ENCODE peak calls at places on chromosomes 11 and 22, in four cellular contexts. Y is H1, E is SK-N-SH, D is HepG2. Z is an unnamed sample.

GRCh38 chr11:1762537-1763302 is 1.0 kb downstream of the CTSD start:
- DNase-seq in E (no peak), Y (no peak), D (peak; percentile 83), Z (no peak)

GRCh38 chr22:34804588-34804987 is 261.4 kb upstream of the ISX start:
- DNase-seq in Y (no peak), D (no peak), E (no peak), Z (no peak)

GRCh38 chr11:44570411-44571155 is 5.1 kb downstream of the CD82 start:
- DNase-seq in E (peak; percentile 2), Y (no peak), D (no peak), Z (no peak)

GRCh38 chr11:119493712-119494111 is 70.7 kb upstream of the THY1 start:
- DNase-seq in D (no peak), E (no peak), Y (no peak), Z (no peak)

GRCh38 chr22:25085930-25086901 is 113.4 kb upstream of the CRYBB3 start:
- DNase-seq in Y (no peak), D (peak; percentile 91), E (no peak), Z (peak; percentile 79)

GRCh38 chr22:35552186-35552842 is 11.7 kb downstream of the RASD2 start:
- DNase-seq in Y (no peak), E (peak; percentile 87), D (peak; percentile 23), Z (no peak)

GRCh38 chr11:106276859-106277436 is 199.5 kb downstream of the AASDHPPT start:
- DNase-seq in Y (no peak), D (no peak), E (peak; percentile 4), Z (no peak)

GRCh38 chr11:128900468-128900867 is 9.3 kb downstream of the KCNJ5 start:
- DNase-seq in D (no peak), E (no peak), Y (no peak), Z (no peak)

GRCh38 chr22:31248965-31249940 is 37.2 kb downstream of the LIMK2 start:
- DNase-seq in D (no peak), E (no peak), Y (no peak), Z (no peak)

GRCh38 chr11:36417154-36417553 is 92.9 kb downstream of the TRAF6 start:
- DNase-seq in D (no peak), E (no peak), Y (no peak), Z (no peak)

GRCh38 chr11:57368106-57368826 is 12.7 kb downstream of the PRG3 start:
- DNase-seq in D (no peak), E (no peak), Y (no peak), Z (no peak)

GRCh38 chr11:75450826-75451783 is 18.1 kb upstream of the KLHL35 start:
- DNase-seq in D (no peak), E (peak; percentile 68), Y (no peak), Z (no peak)

GRCh38 chr11:72446929-72447753 is 12.8 kb upstream of the CLPB start:
- DNase-seq in Y (no peak), D (peak; percentile 62), E (peak; percentile 72), Z (no peak)

GRCh38 chr11:62553839-62554361 is 7.3 kb upstream of the AHNAK start:
- DNase-seq in E (no peak), Y (no peak), D (no peak), Z (no peak)

GRCh38 chr22:37636186-37636948 is 3.1 kb upstream of the SH3BP1 start:
- DNase-seq in Y (no peak), E (no peak), D (no peak), Z (no peak)

GRCh38 chr11:26867286-26867685 is 126.6 kb upstream of the FIBIN start:
- DNase-seq in E (no peak), D (no peak), Y (no peak), Z (no peak)

GRCh38 chr11:124884340-124884739 is 13.3 kb downstream of the ROBO4 start:
- DNase-seq in Y (no peak), D (no peak), E (no peak), Z (no peak)

GRCh38 chr11:31655483-31655882 is 145.9 kb downstream of the ELP4 start:
- DNase-seq in D (peak; percentile 82), E (no peak), Y (no peak), Z (no peak)

GRCh38 chr11:101128571-101129202 is 926 bp downstream of the PGR start:
- DNase-seq in D (no peak), E (peak; percentile 13), Y (no peak), Z (no peak)
- TF ChIP-seq TCF12 in D (no peak), E (no peak), Y (no peak), Z (no peak)

GRCh38 chr11:89491141-89491690 is at the start of gene NOX4:
- DNase-seq in Y (no peak), D (no peak), E (peak; percentile 91), Z (no peak)
- TF ChIP-seq TCF12 in Y (no peak), D (no peak), E (no peak), Z (no peak)

DNA sequence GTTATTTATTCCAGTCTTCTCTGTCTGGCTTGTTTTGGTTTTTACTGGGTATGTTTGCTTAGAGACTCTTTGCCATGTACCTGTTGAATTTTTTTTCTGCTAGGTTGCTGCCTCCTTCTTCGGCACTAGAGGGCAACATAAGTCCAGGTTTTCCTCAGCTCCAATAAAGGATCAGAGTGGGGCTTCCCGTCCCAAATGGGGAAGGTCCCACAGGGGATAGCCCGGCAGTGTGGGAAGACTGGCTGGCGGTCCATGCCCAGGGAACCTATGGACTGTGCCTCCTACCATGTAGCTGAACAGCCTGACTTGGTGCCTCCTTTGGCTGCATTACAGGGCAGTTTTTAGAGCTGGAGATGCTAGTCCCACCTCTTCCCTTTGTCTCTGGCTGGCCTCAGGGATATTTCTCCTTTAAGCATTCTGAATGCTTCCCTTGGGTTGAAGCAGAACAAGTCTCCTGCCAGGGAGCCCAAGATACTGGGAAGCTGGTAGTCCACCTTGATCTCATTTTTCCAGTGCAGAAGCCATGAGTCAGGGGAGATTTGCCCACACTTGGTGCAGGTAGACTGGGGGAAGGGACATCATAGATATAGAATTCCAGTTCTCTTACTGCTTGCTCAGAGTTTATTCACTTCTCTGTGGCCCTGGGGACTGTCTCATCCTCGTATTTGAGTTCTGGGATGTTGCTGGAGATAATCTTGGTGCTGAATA is 60.2 kb downstream of the BRD1 start:
- DNase-seq in Y (peak; percentile 38), E (peak; percentile 72), D (peak; percentile 58), Z (peak; percentile 50)
- TF ChIP-seq TCF12 in Y (no peak), E (no peak), D (no peak), Z (no peak)

GRCh38 chr11:9249252-9249651 is 15.9 kb downstream of the DENND5A start:
- DNase-seq in E (no peak), D (no peak), Y (no peak), Z (no peak)

GRCh38 chr11:9253086-9253485 is 12.1 kb downstream of the DENND5A start:
- DNase-seq in E (no peak), D (no peak), Y (no peak), Z (no peak)

GRCh38 chr11:9250139-9250582 is 15.0 kb downstream of the DENND5A start:
- DNase-seq in Y (no peak), D (no peak), E (no peak), Z (peak; percentile 77)

GRCh38 chr11:9251306-9251705 is 13.8 kb downstream of the DENND5A start:
- DNase-seq in D (no peak), E (peak; percentile 43), Y (no peak), Z (no peak)

DNA sequence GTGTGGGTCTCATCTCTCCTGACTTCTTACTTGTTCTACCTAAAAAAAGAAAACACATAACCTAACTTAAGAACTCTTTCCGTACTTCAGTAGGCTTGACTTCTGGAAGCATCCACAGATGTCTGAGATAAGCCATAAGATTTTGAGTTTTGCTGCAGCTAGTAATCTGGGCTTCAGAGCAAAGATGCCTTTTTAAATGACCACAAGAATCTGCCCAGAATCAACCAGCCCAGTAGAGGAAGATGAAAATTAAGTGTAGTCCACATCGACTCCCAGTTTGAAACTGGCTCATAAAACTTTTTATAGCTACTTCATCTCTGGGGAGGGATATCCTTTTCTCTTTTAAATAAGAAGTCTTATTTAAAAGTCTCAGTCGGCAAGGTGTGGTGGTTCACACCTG is 10.7 kb downstream of the DENND5A start:
- DNase-seq in Y (no peak), E (no peak), D (no peak), Z (no peak)
- TF ChIP-seq TCF12 in Y (no peak), E (no peak), D (no peak), Z (no peak)

DNA sequence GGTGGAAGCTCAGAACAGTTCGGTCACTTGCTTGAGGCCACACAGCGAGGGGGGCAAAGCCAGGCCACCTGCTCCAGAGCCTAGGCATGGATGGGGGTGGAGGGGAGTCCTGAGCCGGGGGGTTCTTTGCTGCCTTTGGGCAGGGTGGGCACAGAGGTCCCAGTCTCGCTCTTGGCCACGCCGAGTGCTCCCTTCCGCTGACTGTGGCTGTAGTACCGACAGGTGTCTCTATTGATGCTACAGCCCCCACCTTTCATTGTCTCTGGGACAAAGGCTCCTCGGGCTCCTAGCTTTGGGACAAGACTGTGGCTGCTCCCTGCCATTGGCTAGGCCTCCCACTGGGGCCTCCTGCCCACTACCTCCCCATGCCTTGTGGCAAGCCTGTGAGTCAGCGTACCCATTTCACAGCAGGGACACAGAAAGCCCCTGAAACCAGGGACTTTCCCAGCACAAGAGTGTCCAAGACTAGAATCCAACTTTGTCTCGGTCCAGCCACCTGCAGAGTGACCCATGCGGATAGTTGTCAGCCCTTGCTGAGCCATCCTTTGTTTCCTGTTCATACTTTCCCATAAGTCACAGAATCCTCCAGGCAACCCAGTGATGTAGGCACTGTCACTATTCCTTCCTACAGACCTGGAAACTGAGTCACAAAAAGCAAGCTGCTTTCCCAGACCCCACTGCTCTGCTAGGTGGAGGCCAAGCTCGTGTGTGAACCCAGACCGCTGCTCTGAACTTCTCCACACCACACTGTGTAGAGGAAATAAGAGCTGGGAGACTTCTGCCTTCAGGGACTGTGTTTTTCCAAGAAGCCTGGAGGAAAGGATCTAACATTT is 17.2 kb downstream of the MYEOV start:
- DNase-seq in Y (no peak), E (no peak), D (no peak), Z (peak; percentile 21)
- TF ChIP-seq TCF12 in Y (no peak), E (no peak), D (no peak), Z (no peak)